ENCODE peak calls at places on chromosomes 5 and 9, in ten cellular contexts. N is HL-60; A is activated naive CD4-positive, alpha-beta T cell treated with anti-CD3 and anti-CD28 coated beads for 36 hours; O is NCI-H1092; V is kidney glomerular epithelial cell; I is AG09309; Z is ACHN; P is KG1; Y is AG09319; E is spleen. F is an unnamed sample.

GRCh38 chr9:3186751-3187150 is 339.1 kb downstream of the RFX3 start:
- DNase-seq in Z (no peak), N (no peak), Y (no peak), I (no peak), V (no peak), E (no peak), P (no peak), A (no peak), O (no peak), F (no peak)

GRCh38 chr5:35229076-35230042 is 928 bp downstream of the PRLR start:
- DNase-seq in P (no peak), O (no peak), V (peak), I (no peak), E (no peak), Y (no peak), N (peak), A (peak), Z (peak), F (no peak)

GRCh38 chr5:9670371-9670770 is 40.2 kb upstream of the TAS2R1 start:
- DNase-seq in P (no peak), O (no peak), Z (no peak), N (no peak), E (no peak), I (no peak), V (no peak), A (no peak), Y (no peak), F (no peak)

GRCh38 chr9:114494776-114495569 is 10.3 kb downstream of the WHRN start:
- DNase-seq in A (no peak), P (no peak), I (no peak), Z (no peak), N (no peak), V (no peak), O (no peak), Y (no peak), E (no peak), F (no peak)

GRCh38 chr9:133428579-133429215 is 6.5 kb downstream of the ADAMTS13 start:
- DNase-seq in Z (peak), O (no peak), V (no peak), A (no peak), P (no peak), E (no peak), N (no peak), Y (no peak), I (no peak), F (no peak)

GRCh38 chr9:96619109-96619435 is 571 bp downstream of the CDC14B start:
- DNase-seq in Z (no peak), O (no peak), A (no peak), V (no peak), P (no peak), N (no peak), E (peak), I (no peak), Y (no peak), F (no peak)

GRCh38 chr9:105444130-105444529 is 3.7 kb upstream of the FSD1L start:
- DNase-seq in N (no peak), I (no peak), E (no peak), P (no peak), Z (no peak), Y (no peak), A (no peak), O (no peak), V (no peak), F (no peak)

GRCh38 chr9:93012998-93013855 is 45.3 kb upstream of the SUSD3 start:
- DNase-seq in I (no peak), Y (no peak), N (no peak), E (no peak), Z (no peak), O (no peak), A (no peak), V (no peak), P (no peak), F (no peak)

GRCh38 chr5:126535856-126536545 is 59.0 kb downstream of the ALDH7A1 start:
- DNase-seq in Y (no peak), V (no peak), N (no peak), E (no peak), I (no peak), Z (no peak), O (no peak), P (no peak), A (no peak), F (no peak)

GRCh38 chr5:14364576-14365472 is 216.8 kb upstream of the OTULINL start:
- DNase-seq in N (no peak), Z (peak), V (no peak), A (peak), O (no peak), E (no peak), I (no peak), P (no peak), Y (no peak), F (no peak)

GRCh38 chr5:146645382-146645781 is 129.4 kb upstream of the GPR151 start:
- DNase-seq in P (no peak), Z (no peak), O (peak), V (no peak), E (no peak), N (no peak), Y (no peak), I (no peak), A (no peak), F (no peak)

GRCh38 chr5:56900858-56901578 is 8.4 kb upstream of the SETD9 start:
- DNase-seq in Y (no peak), A (peak), P (no peak), E (no peak), O (peak), V (peak), N (peak), Z (peak), I (no peak), F (no peak)

GRCh38 chr5:132467292-132467984 is 23.1 kb downstream of the IRF1 start:
- DNase-seq in I (no peak), V (no peak), Y (no peak), A (peak), P (no peak), N (peak), O (no peak), E (peak), Z (no peak), F (no peak)

GRCh38 chr5:119269061-119269579 is 86.7 kb upstream of the TNFAIP8 start:
- DNase-seq in O (no peak), Z (peak), V (peak), N (peak), P (no peak), Y (no peak), E (peak), I (no peak), A (peak), F (peak)

GRCh38 chr9:121271368-121272351 is 3.7 kb downstream of the GSN start:
- DNase-seq in N (peak), A (no peak), I (peak), V (no peak), Z (no peak), O (no peak), Y (no peak), E (peak), P (peak), F (no peak)

GRCh38 chr9:95024097-95024671 is 293.3 kb downstream of the FANCC start:
- DNase-seq in P (no peak), O (no peak), I (no peak), A (no peak), Y (no peak), Z (no peak), V (peak), N (no peak), E (no peak), F (no peak)

GRCh38 chr9:32502996-32503395 is 23.0 kb downstream of the RIGI start:
- DNase-seq in O (no peak), I (no peak), P (no peak), Z (no peak), Y (no peak), V (no peak), N (no peak), E (no peak), A (no peak), F (no peak)

GRCh38 chr9:93650448-93650847 is 74.1 kb downstream of the PHF2 start:
- DNase-seq in V (no peak), Y (no peak), O (no peak), Z (no peak), E (peak), P (no peak), A (no peak), I (no peak), N (no peak), F (peak)

GRCh38 chr5:6475626-6476312 is 27.1 kb downstream of the UBE2QL1 start:
- DNase-seq in V (no peak), E (no peak), N (no peak), O (no peak), Y (no peak), I (no peak), P (no peak), Z (no peak), A (no peak), F (no peak)

GRCh38 chr5:134139377-134139851 is 24.9 kb downstream of the TCF7 start:
- DNase-seq in O (no peak), I (no peak), Z (no peak), Y (no peak), E (peak), A (no peak), V (no peak), P (no peak), N (no peak), F (peak)

GRCh38 chr9:107487521-107488399 is 1.8 kb downstream of the KLF4 start:
- DNase-seq in O (no peak), A (peak), P (no peak), N (peak), Y (no peak), E (peak), V (no peak), I (no peak), Z (no peak), F (peak)

GRCh38 chr9:84975926-84976325 is 306.4 kb downstream of the NTRK2 start:
- DNase-seq in Z (no peak), O (no peak), P (no peak), E (no peak), V (no peak), N (no peak), Y (no peak), A (no peak), I (no peak), F (no peak)

GRCh38 chr5:98454904-98455303 is 318.6 kb upstream of the RGMB start:
- DNase-seq in I (peak), V (peak), Z (peak), A (no peak), Y (peak), P (no peak), E (no peak), O (no peak), N (no peak), F (no peak)

GRCh38 chr5:147509710-147510651 is at the start of gene DPYSL3:
- DNase-seq in E (peak), N (peak), I (peak), V (peak), Z (no peak), O (peak), A (no peak), P (no peak), Y (peak), F (peak)

GRCh38 chr5:123809594-123810172 is 297.7 kb downstream of the CSNK1G3 start:
- DNase-seq in I (no peak), O (peak), P (no peak), N (no peak), V (peak), Y (no peak), Z (no peak), E (no peak), A (no peak), F (no peak)

GRCh38 chr9:16268037-16269010 is 602.1 kb downstream of the BNC2 start:
- DNase-seq in I (no peak), O (no peak), Z (no peak), E (no peak), Y (no peak), V (no peak), A (no peak), P (no peak), N (no peak), F (no peak)

GRCh38 chr5:59198365-59198764 is 615.5 kb downstream of the RAB3C start:
- DNase-seq in V (no peak), E (no peak), N (no peak), Z (no peak), O (no peak), P (no peak), I (no peak), Y (no peak), A (no peak), F (no peak)

GRCh38 chr5:142109356-142110045 is 922 bp downstream of the NDFIP1 start:
- DNase-seq in N (peak), A (peak), O (no peak), V (no peak), Y (no peak), Z (no peak), P (no peak), E (no peak), I (no peak), F (no peak)

F was measured in posterior vena cava.